ENCODE peak calls at places on chromosomes 2 and 18, in five cellular contexts. K is kidney, G is upper lobe of right lung, R is Panc1, A is body of pancreas. F is an unnamed sample.

GRCh38 chr18:13608791-13609552 is 117.4 kb downstream of the FAM210A start:
- DNase-seq in R (no peak), K (no peak), A (no peak), G (peak; percentile 61), F (no peak)

GRCh38 chr18:48024891-48025660 is 94.6 kb upstream of the SMAD2 start:
- DNase-seq in G (peak; percentile 43), A (no peak), R (no peak), K (peak; percentile 53), F (no peak)

GRCh38 chr2:1639086-1639858 is 105.0 kb downstream of the PXDN start:
- DNase-seq in K (no peak), A (no peak), G (no peak), R (no peak), F (no peak)

GRCh38 chr2:3680548-3681345 is 22.6 kb upstream of the DCDC2C start:
- DNase-seq in A (no peak), G (no peak), R (no peak), K (no peak), F (no peak)

GRCh38 chr2:175577405-175577986 is 396.0 kb upstream of the ATP5MC3 start:
- DNase-seq in R (no peak), A (no peak), G (no peak), K (no peak), F (no peak)

GRCh38 chr2:73292906-73293533 is 328 bp downstream of the EGR4 start:
- DNase-seq in G (no peak), R (no peak), A (no peak), K (peak; percentile 71), F (no peak)

GRCh38 chr18:79947054-79947755 is 4.2 kb downstream of the SLC66A2 start:
- DNase-seq in K (peak; percentile 65), A (no peak), R (no peak), G (peak; percentile 68), F (no peak)

GRCh38 chr18:57901819-57902600 is 98.9 kb upstream of the ATP8B1 start:
- DNase-seq in G (no peak), K (no peak), R (no peak), A (peak; percentile 36), F (no peak)

GRCh38 chr2:145110668-145111067 is 590.7 kb upstream of the ZEB2 start:
- DNase-seq in A (no peak), R (no peak), K (no peak), G (no peak), F (no peak)

GRCh38 chr2:16400127-16400623 is 265.5 kb downstream of the CYRIA start:
- DNase-seq in K (peak; percentile 65), R (no peak), A (no peak), G (no peak), F (no peak)

GRCh38 chr2:64586883-64587481 is 62.9 kb downstream of the AFTPH start:
- DNase-seq in G (no peak), A (no peak), R (peak; percentile 36), K (no peak), F (no peak)

GRCh38 chr2:162747974-162748373 is 90.6 kb downstream of the KCNH7 start:
- DNase-seq in G (no peak), R (no peak), K (no peak), A (no peak), F (no peak)

GRCh38 chr2:155733091-155733870 is 599.2 kb downstream of the NR4A2 start:
- DNase-seq in G (no peak), A (no peak), R (no peak), K (no peak), F (no peak)

GRCh38 chr2:137888845-137889244 is 75.4 kb upstream of the HNMT start:
- DNase-seq in G (no peak), R (no peak), A (peak; percentile 37), K (no peak), F (no peak)

DNA sequence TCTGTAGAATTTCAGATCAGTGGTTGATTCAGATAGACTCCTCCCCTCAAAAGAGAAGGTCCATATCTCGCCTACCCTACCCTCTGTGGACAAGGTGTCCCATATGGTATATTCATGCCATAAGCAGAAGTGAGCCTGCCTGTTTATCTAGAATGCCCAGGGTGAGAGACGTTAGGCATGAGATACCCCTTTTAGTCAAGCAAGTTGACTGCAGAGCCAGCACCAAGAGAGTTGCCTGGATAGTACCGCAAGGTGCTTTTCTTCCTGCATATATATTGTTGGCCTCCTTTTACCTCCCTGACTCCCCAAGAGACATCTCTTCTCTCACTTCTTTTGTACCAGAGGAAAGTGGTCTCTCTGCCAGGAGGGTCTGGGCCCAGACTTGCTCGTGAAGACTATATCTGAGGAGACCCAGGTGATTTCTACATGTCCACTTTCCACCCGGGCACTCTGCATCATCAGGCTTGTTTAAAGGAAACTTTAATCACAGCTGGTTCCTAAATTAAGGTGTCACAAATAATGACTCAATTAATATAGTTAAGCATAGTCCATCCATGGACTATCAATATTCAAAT is 4.0 kb downstream of the ITGA4 start:
- DNase-seq in G (no peak), A (no peak), K (peak; percentile 28), R (no peak), F (no peak)
- H3K27ac ChIP-seq in G (no peak overlapping the region), A (no peak overlapping the region), K (no peak overlapping the region), R (no peak overlapping the region), F (no peak overlapping the region)

GRCh38 chr2:27420996-27421395 is 7.4 kb upstream of the NRBP1 start:
- DNase-seq in A (no peak), R (no peak), K (no peak), G (no peak), F (no peak)
- TF ChIP-seq CTCF in A (no peak), R (no peak), K (no peak), G (no peak), F (no peak)

GRCh38 chr2:172193331-172194089 is 90.8 kb upstream of the DLX2 start:
- DNase-seq in G (no peak), A (no peak), K (no peak), R (no peak), F (no peak)
- H3K27ac ChIP-seq in G (no peak overlapping the region), A (no peak overlapping the region), K (no peak overlapping the region), R (no peak overlapping the region), F (no peak overlapping the region)

GRCh38 chr18:31396796-31397195 is 20.2 kb downstream of the DSG4 start:
- DNase-seq in K (no peak), R (no peak), A (no peak), G (no peak), F (no peak)
- TF ChIP-seq CTCF in K (no peak), R (no peak), A (no peak), G (no peak), F (no peak)

GRCh38 chr2:67880291-67880761 is 182.5 kb downstream of the C1D start:
- DNase-seq in G (no peak), A (peak; percentile 21), R (no peak), K (peak; percentile 89), F (no peak)
- H3K27ac ChIP-seq in G (no peak overlapping the region), A (no peak overlapping the region), R (no peak overlapping the region), K (no peak overlapping the region), F (no peak overlapping the region)

DNA sequence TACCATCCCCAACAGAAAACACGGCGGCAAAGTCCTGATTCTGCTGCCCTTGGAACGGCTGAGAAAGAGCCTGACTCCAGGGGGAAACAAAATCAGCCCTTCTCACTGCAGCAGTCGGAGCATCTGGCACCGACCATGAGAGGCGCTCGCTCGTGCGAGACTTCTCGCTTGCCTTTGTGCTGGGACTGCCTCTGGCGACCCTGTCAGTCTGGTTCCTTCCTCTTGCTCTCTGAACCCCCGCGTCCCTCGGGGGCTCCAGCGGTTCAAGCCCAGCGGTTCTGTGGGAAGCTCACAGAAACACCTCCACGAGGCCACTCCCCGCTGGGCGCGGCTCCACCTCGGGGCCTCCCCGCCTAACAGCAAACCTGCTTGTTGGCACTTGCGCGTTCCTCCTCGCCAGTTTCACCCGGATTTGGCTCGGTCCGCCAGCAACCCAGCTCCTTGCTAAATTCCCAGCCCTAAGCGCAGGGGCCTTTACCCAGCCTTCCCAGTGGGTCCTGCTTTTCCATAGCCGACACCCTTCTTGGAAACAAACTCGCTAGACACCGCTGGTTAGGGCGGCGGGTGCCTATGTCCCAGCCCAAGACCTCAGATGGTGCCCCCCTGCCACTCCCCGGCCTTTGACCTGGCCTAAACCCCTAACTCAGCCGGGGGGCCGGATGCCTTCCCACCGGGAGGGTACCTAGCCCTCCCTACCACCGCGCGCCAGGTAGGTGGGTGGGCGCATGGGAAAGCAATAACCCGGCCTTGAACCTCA is 2.2 kb downstream of the RND3 start:
- DNase-seq in K (peak; percentile 95), G (peak; percentile 92), A (peak; percentile 89), R (no peak), F (no peak)
- TF ChIP-seq CTCF in K (peak; percentile 12), G (peak; percentile 20), A (no peak), R (peak; percentile 37), F (no peak)

GRCh38 chr2:33292063-33292462 is 184.4 kb upstream of the RASGRP3 start:
- DNase-seq in A (no peak), G (no peak), R (no peak), K (no peak), F (no peak)

GRCh38 chr2:33289961-33290360 is 186.5 kb upstream of the RASGRP3 start:
- DNase-seq in A (no peak), K (no peak), G (no peak), R (no peak), F (no peak)

GRCh38 chr2:33292981-33293586 is 183.4 kb upstream of the RASGRP3 start:
- DNase-seq in R (no peak), K (no peak), G (no peak), A (no peak), F (no peak)

GRCh38 chr2:33287611-33288010 is 188.8 kb upstream of the RASGRP3 start:
- DNase-seq in G (no peak), A (no peak), R (no peak), K (no peak), F (no peak)

GRCh38 chr2:33291278-33292013 is 185.0 kb upstream of the RASGRP3 start:
- DNase-seq in K (no peak), A (no peak), G (no peak), R (peak; percentile 93), F (no peak)
- H3K27ac ChIP-seq in K (no peak overlapping the region), A (peak overlapping the region; percentile 52), G (no peak overlapping the region), R (peak overlapping the region; percentile 48), F (peak overlapping the region; percentile 20)

DNA sequence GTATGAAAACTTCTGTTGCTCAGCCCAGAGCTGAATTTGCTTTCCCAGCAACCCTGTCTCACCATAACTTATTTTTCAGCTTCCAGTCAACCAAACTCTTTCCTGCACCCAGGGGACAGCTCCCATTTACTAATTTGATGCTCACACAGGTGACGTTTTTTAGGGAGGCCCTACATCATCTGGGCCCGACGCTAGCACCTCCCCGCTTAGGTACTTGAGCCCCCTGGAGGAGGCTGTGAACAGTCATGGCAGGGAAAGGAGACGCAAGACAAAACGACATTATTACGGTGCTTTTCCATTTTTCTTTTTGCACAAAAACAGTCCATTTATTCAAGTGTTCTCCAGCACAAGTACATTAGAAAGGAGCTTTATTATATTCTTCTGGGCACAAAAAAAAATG is 59.2 kb upstream of the POMC start:
- DNase-seq in A (no peak), R (no peak), K (no peak), G (no peak), F (no peak)
- TF ChIP-seq CTCF in A (no peak), R (no peak), K (no peak), G (no peak), F (no peak)

DNA sequence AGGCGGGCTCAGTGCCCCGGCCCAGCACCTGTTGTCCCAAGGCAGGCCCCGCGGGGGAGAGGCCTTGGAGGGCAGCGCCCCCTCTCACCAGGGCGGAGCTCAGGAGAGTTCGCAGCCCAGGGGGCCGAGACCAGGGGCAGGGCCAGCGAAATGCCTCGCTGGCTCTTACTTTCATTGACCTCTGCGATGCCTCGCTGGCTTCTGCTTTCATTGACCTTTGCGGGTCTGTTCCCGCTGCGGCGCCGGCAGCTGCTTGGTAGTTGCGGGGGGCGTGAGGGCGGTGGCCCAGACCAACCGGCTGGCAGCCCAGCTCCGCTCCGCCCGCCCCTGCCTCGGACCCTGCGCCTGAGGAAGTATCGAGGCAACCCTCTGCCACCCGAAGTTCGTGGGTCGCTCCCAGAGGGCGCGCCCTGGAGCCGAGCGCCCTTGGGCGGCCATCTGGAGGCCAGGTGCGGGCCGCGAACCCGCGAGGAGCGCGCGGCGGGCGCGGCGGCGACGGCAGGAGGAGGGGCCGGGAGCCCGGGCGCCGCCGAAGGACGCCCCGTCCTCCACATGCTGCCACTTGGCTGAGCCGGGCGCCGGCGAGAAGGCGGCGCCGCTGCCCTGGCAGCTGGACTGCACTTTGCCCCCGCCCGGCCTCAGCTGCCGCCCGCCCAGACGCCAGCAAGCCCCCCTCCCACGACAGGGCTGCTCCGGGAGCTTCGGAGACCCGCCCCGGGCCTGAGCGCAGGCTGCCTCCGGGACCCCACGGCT is 118.0 kb upstream of the MSTN start:
- DNase-seq in R (no peak), A (peak; percentile 85), G (peak; percentile 83), K (peak; percentile 83), F (no peak)
- H3K27ac ChIP-seq in R (no peak overlapping the region), A (peak overlapping the region; percentile 90), G (peak overlapping the region; percentile 61), K (peak overlapping the region; percentile 89), F (peak overlapping the region; percentile 85)